ENCODE peak calls at places on chromosome 12, in six cellular contexts. K, P, S, M, J and Y are unnamed samples.

GRCh38 chr12:65430571-65431306 is 152.3 kb downstream of the MSRB3 start:
- DNase-seq in K (peak), P (no peak), S (no peak), M (no peak), J (no peak), Y (peak)

GRCh38 chr12:115223322-115223721 is 539.3 kb upstream of the TBX3 start:
- DNase-seq in K (no peak), P (no peak), S (no peak), M (no peak), J (no peak), Y (no peak)

GRCh38 chr12:117835113-117835512 is 133.7 kb downstream of the KSR2 start:
- DNase-seq in K (no peak), P (no peak), S (no peak), M (no peak), J (no peak), Y (no peak)

GRCh38 chr12:108377260-108377659 is 38.1 kb upstream of the CMKLR1 start:
- DNase-seq in K (no peak), P (no peak), S (no peak), M (no peak), J (no peak), Y (no peak)

GRCh38 chr12:100651108-100651507 is 77.6 kb downstream of the GAS2L3 start:
- DNase-seq in K (no peak), P (no peak), S (no peak), M (no peak), J (no peak), Y (no peak)

GRCh38 chr12:119020377-119021360 is 39.3 kb downstream of the SRRM4 start:
- DNase-seq in K (peak), P (no peak), S (no peak), M (peak), J (no peak), Y (no peak)

GRCh38 chr12:76012656-76013055 is 18.9 kb downstream of the PHLDA1 start:
- DNase-seq in K (no peak), P (no peak), S (no peak), M (no peak), J (no peak), Y (no peak)

GRCh38 chr12:102539651-102540553 is 59.5 kb upstream of the IGF1 start:
- DNase-seq in K (peak), P (no peak), S (no peak), M (no peak), J (no peak), Y (peak)

GRCh38 chr12:26936559-26937442 is 980 bp downstream of the INTS13 start:
- DNase-seq in K (peak), P (no peak), S (no peak), M (no peak), J (no peak), Y (no peak)

GRCh38 chr12:78871566-78871965 is 7.0 kb downstream of the SYT1 start:
- DNase-seq in K (no peak), P (no peak), S (no peak), M (no peak), J (no peak), Y (no peak)

GRCh38 chr12:67498981-67499380 is 149.6 kb upstream of the DYRK2 start:
- DNase-seq in K (no peak), P (no peak), S (no peak), M (no peak), J (no peak), Y (no peak)

GRCh38 chr12:78167510-78167909 is 336.8 kb downstream of the NAV3 start:
- DNase-seq in K (no peak), P (no peak), S (peak), M (no peak), J (no peak), Y (no peak)

GRCh38 chr12:7750350-7750749 is 3.2 kb upstream of the CLEC4C start:
- DNase-seq in K (no peak), P (no peak), S (no peak), M (no peak), J (no peak), Y (no peak)

GRCh38 chr12:127393896-127394295 is 873.1 kb upstream of the TMEM132C start:
- DNase-seq in K (no peak), P (no peak), S (no peak), M (no peak), J (no peak), Y (peak)

GRCh38 chr12:48286665-48287064 is 64.1 kb downstream of the ZNF641 start:
- DNase-seq in K (no peak), P (no peak), S (no peak), M (no peak), J (no peak), Y (no peak)

GRCh38 chr12:89162704-89163261 is 189.5 kb downstream of the DUSP6 start:
- DNase-seq in K (peak), P (peak), S (no peak), M (peak), J (no peak), Y (peak)

GRCh38 chr12:27998170-27999110 is 25.9 kb upstream of the PTHLH start:
- DNase-seq in K (no peak), P (no peak), S (peak), M (no peak), J (no peak), Y (no peak)

GRCh38 chr12:115693970-115694369 is 583.5 kb downstream of the MED13L start:
- DNase-seq in K (no peak), P (no peak), S (no peak), M (no peak), J (no peak), Y (no peak)

GRCh38 chr12:28137414-28137813 is 52.8 kb upstream of the CCDC91 start:
- DNase-seq in K (no peak), P (no peak), S (no peak), M (no peak), J (no peak), Y (no peak)